ENCODE peak calls at places on chromosomes 5 and 9, in five cellular contexts. G is anterior cingulate cortex; I is activated CD4-positive, alpha-beta T cell treated with anti-CD3 and anti-CD28 coated beads, Interleukin-2, amount 50 U/mL, for 1 hour; E is GM10248; X is fibroblast of villous mesenchyme. R is an unnamed sample.

GRCh38 chr9:17613723-17614122 is 34.9 kb downstream of the SH3GL2 start:
- DNase-seq in X (peak; percentile 41), E (no peak), I (no peak), G (no peak), R (peak; percentile 3)

GRCh38 chr5:106757672-106758071 is 913.1 kb downstream of the EFNA5 start:
- DNase-seq in E (no peak), X (no peak), I (no peak), G (no peak), R (no peak)

GRCh38 chr5:139844472-139845145 is 49.0 kb downstream of the PSD2 start:
- DNase-seq in X (peak; percentile 70), E (peak; percentile 84), I (peak; percentile 71), G (peak; percentile 64), R (peak; percentile 47)

GRCh38 chr9:98964201-98964600 is 20.5 kb downstream of the COL15A1 start:
- DNase-seq in I (no peak), G (no peak), X (peak; percentile 48), E (no peak), R (no peak)

GRCh38 chr5:97192580-97193421 is 9.8 kb upstream of the RIOK2 start:
- DNase-seq in G (no peak), I (no peak), X (no peak), E (no peak), R (no peak)

GRCh38 chr5:55960779-55961178 is 34.0 kb downstream of the IL6ST start:
- DNase-seq in X (no peak), G (no peak), I (no peak), E (no peak), R (no peak)

GRCh38 chr5:42824347-42824976 is 12.8 kb upstream of the SELENOP start:
- DNase-seq in I (no peak), G (no peak), E (no peak), X (no peak), R (no peak)

GRCh38 chr5:37966291-37966690 is 126.5 kb upstream of the GDNF start:
- DNase-seq in E (no peak), G (no peak), I (no peak), X (no peak), R (no peak)

GRCh38 chr9:684055-684949 is 157.2 kb upstream of the DMRT1 start:
- DNase-seq in X (peak; percentile 74), G (no peak), E (no peak), I (no peak), R (peak; percentile 90)

GRCh38 chr5:154475613-154476342 is 2.2 kb downstream of the HAND1 start:
- DNase-seq in G (no peak), X (peak; percentile 20), I (no peak), E (no peak), R (no peak)

GRCh38 chr9:38697901-38698300 is 22.0 kb downstream of the FAM240B start:
- DNase-seq in X (no peak), E (no peak), I (no peak), G (no peak), R (no peak)

GRCh38 chr9:13705913-13706312 is 426.4 kb upstream of the MPDZ start:
- DNase-seq in G (no peak), X (peak; percentile 74), I (no peak), E (no peak), R (peak; percentile 39)

GRCh38 chr9:20782289-20782688 is 98.2 kb downstream of the FOCAD start:
- DNase-seq in E (no peak), G (no peak), I (no peak), X (no peak), R (no peak)

GRCh38 chr5:133564921-133565565 is 47.3 kb downstream of the FSTL4 start:
- DNase-seq in G (no peak), I (no peak), X (no peak), E (no peak), R (no peak)

GRCh38 chr9:123784513-123784912 is 145.4 kb downstream of the DENND1A start:
- DNase-seq in E (no peak), X (peak; percentile 66), G (no peak), I (no peak), R (peak; percentile 33)

GRCh38 chr9:123710299-123710698 is 219.6 kb downstream of the DENND1A start:
- DNase-seq in I (no peak), G (no peak), X (peak; percentile 48), E (no peak), R (peak; percentile 96)